ENCODE peak calls at places on chromosomes 7 and 10, in four cellular contexts. Z is HCT116, D is GM12878, C is K562. T is an unnamed sample.

GRCh38 chr10:65294329-65294728 is 1631.5 kb upstream of the LRRTM3 start:
- DNase-seq in Z (no peak), C (no peak), D (no peak), T (no peak)

GRCh38 chr7:15439853-15440252 is 122.0 kb downstream of the AGMO start:
- DNase-seq in C (no peak), Z (no peak), D (no peak), T (no peak)

GRCh38 chr7:45695249-45695995 is 121.3 kb downstream of the ADCY1 start:
- DNase-seq in Z (no peak), C (no peak), D (no peak), T (peak)

GRCh38 chr10:58157076-58157766 is 110.5 kb downstream of the IPMK start:
- DNase-seq in D (no peak), C (no peak), Z (no peak), T (no peak)

GRCh38 chr10:131852823-131853609 is 47.8 kb upstream of the PPP2R2D start:
- DNase-seq in C (no peak), Z (no peak), D (no peak), T (peak)

GRCh38 chr10:47165168-47165710 is 134.8 kb upstream of the GDF10 start:
- DNase-seq in C (no peak), Z (no peak), D (no peak), T (no peak)

GRCh38 chr7:94314526-94314925 is 80.2 kb upstream of the COL1A2 start:
- DNase-seq in Z (no peak), C (no peak), D (no peak), T (no peak)

GRCh38 chr10:84256510-84257342 is 11.9 kb downstream of the RGR start:
- DNase-seq in C (peak), D (no peak), Z (peak), T (peak)

GRCh38 chr7:68218461-68218860 is 1221.8 kb downstream of the TYW1 start:
- DNase-seq in C (no peak), D (no peak), Z (no peak), T (no peak)

GRCh38 chr7:35519971-35520809 is 174.7 kb downstream of the HERPUD2 start:
- DNase-seq in C (peak), Z (peak), D (peak), T (peak)

GRCh38 chr7:36303202-36304098 is 86.2 kb upstream of the ANLN start:
- DNase-seq in D (no peak), Z (peak), C (no peak), T (no peak)

GRCh38 chr7:48389977-48390376 is 218.7 kb downstream of the ABCA13 start:
- DNase-seq in Z (no peak), D (no peak), C (no peak), T (no peak)

GRCh38 chr7:90337106-90337505 is 9.4 kb upstream of the GTPBP10 start:
- DNase-seq in Z (no peak), D (no peak), C (no peak), T (no peak)

GRCh38 chr10:43024942-43025700 is 51.7 kb upstream of the RET start:
- DNase-seq in D (no peak), C (no peak), Z (no peak), T (peak)

GRCh38 chr7:113968713-113969112 is 49.9 kb upstream of the PPP1R3A start:
- DNase-seq in Z (no peak), C (no peak), D (no peak), T (no peak)

GRCh38 chr7:73387221-73387828 is 46.3 kb upstream of the FZD9 start:
- DNase-seq in Z (no peak), D (no peak), C (no peak), T (no peak)

GRCh38 chr7:16657656-16658279 is 11.8 kb downstream of the BZW2 start:
- DNase-seq in Z (no peak), D (no peak), C (peak), T (no peak)

GRCh38 chr7:156532016-156532602 is 108.5 kb upstream of the RNF32 start:
- DNase-seq in Z (no peak), C (no peak), D (no peak), T (no peak)

GRCh38 chr10:129637010-129637409 is 170.0 kb downstream of the MGMT start:
- DNase-seq in Z (no peak), C (no peak), D (no peak), T (no peak)

GRCh38 chr7:68866136-68866535 is 732.1 kb upstream of the AUTS2 start:
- DNase-seq in Z (no peak), C (no peak), D (no peak), T (no peak)

GRCh38 chr7:4123823-4124222 is 558.3 kb upstream of the FOXK1 start:
- DNase-seq in D (no peak), C (no peak), Z (no peak), T (no peak)

GRCh38 chr10:31098091-31098490 is 66.4 kb upstream of the ZNF438 start:
- DNase-seq in Z (no peak), D (no peak), C (no peak), T (no peak)

DNA sequence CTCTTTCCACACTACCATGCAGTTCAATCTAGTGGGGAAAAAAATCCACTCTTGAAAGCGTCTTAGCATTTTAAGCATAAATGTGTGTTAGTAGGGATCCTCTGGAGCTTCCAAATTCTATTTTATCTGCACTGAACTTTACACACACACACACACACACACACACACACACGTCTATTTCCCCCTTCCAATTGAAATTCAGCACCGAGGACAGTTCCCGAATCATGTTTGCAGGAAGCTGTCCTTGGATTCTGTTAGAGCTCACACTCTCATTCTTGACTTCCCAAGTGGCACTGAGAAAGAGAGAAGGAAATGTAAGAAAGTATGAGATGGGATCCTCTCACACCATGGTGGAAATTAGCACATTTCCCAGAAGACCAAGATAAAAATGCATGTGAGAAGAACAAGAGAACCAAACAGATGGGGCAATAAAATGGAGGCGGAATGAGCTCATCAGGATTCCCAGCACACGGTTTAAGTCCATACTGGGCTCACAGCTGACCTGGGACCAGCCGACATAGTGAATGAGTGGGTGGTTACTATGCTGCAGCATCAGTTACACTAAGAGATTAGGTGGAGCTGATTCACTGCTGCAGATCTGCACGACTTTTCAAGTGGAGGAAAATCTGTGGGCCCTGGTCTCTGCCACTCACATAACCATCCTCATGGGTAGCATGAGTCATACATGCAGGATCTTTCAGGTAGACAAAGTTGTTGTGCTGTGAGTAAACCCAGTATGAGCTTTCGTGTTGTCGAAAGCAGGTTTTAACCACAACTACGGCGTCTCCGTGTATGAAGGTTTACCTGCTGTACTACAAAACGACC is 3.3 kb upstream of the NPTX2 start:
- DNase-seq in D (no peak), Z (no peak), C (no peak), T (no peak)
- TF ChIP-seq EGR1 in D (no peak), Z (no peak), C (no peak), T (no peak)

GRCh38 chr7:117048114-117048853 is 95.0 kb downstream of the ST7 start:
- DNase-seq in D (no peak), Z (no peak), C (no peak), T (no peak)
- TF ChIP-seq EGR1 in D (no peak), Z (no peak), C (no peak), T (no peak)

GRCh38 chr10:28663576-28664368 is 13.5 kb upstream of the BAMBI start:
- DNase-seq in C (peak), Z (peak), D (no peak), T (no peak)

GRCh38 chr10:28669227-28670173 is 7.8 kb upstream of the BAMBI start:
- DNase-seq in D (no peak), C (no peak), Z (no peak), T (no peak)

GRCh38 chr10:28664369-28664740 is 13.0 kb upstream of the BAMBI start:
- DNase-seq in D (no peak), Z (no peak), C (no peak), T (no peak)

GRCh38 chr10:28666751-28667467 is 10.4 kb upstream of the BAMBI start:
- DNase-seq in C (no peak), Z (no peak), D (no peak), T (no peak)

DNA sequence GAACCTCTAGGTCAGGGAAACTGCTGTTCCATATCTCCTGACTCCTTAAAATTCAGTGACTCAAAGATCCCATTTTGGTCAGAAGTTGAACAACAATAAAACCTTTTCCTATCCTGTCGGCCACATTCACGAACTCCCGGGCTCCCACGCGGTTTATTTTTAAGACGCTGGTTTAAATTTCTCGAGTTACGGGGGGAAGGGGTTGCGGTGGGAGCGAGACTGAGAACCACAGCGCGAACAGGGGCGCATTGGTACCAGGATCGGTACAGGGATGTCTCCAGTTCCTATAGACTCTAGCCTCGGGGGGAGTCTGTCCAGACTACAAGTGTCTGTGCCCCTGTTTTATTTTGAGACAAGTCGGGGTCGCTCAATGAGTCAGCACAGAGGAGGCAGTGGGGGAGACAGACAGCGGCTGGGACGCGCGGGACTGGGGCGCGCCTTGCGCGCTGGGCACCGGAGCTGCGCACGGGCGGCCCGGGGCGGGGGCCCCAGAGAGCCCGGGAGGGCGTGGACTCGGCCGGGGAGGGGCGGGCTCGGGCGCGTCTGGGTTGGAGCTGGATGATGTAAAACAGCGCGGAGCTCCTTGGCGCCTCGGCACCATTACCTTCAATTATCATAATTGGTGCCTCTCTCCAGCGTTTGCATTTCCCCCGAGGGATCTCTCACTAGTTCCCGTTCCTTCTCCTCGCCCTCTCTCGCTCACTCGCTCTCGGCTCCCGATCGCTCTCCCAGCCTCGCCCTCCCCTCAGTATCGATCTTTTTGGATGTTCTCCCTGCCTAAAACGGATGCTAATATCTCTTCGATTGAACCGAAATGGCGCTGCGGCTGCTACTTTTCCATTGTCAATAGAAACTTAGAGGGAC is 8.7 kb upstream of the BAMBI start:
- DNase-seq in C (peak), D (no peak), Z (no peak), T (no peak)
- TF ChIP-seq EGR1 in C (no peak), D (no peak), Z (no peak), T (no peak)

GRCh38 chr7:54986716-54987115 is 32.1 kb upstream of the EGFR start:
- DNase-seq in D (no peak), Z (no peak), C (no peak), T (no peak)

GRCh38 chr7:54991341-54991740 is 27.5 kb upstream of the EGFR start:
- DNase-seq in C (no peak), D (no peak), Z (no peak), T (no peak)

GRCh38 chr7:54987772-54988171 is 31.0 kb upstream of the EGFR start:
- DNase-seq in Z (no peak), C (no peak), D (no peak), T (no peak)

GRCh38 chr7:54988516-54988915 is 30.3 kb upstream of the EGFR start:
- DNase-seq in D (no peak), C (no peak), Z (no peak), T (no peak)

DNA sequence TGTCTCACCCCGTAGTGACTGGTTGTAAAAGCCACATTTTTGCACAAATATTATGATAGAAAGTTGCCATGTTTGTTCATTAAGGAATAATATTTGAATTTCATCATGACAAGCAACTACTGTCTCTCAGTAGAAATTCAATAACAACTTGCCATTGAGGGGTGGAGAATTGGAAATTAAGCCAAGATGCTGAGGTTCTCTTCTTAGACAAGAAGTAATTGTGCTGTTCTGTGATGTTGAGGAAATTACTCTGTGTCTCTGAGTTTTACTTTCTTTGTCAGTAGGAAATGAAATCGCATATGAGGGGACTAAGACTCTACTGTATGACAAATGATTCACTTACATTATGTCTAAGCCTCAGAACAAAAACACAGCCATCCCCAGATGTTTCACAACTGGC is 29.0 kb upstream of the EGFR start:
- DNase-seq in D (no peak), Z (no peak), C (no peak), T (no peak)
- TF ChIP-seq EGR1 in D (no peak), Z (no peak), C (no peak), T (no peak)

GRCh38 chr7:143413123-143413522 is 4.5 kb upstream of the EPHA1 start:
- DNase-seq in D (no peak), Z (no peak), C (no peak), T (no peak)
- TF ChIP-seq EGR1 in D (no peak), Z (no peak), C (no peak), T (no peak)

GRCh38 chr10:78691301-78692030 is 377.3 kb upstream of the ZMIZ1 start:
- DNase-seq in D (no peak), Z (no peak), C (no peak), T (no peak)

GRCh38 chr10:78690354-78691111 is 378.2 kb upstream of the ZMIZ1 start:
- DNase-seq in Z (no peak), D (no peak), C (no peak), T (no peak)

GRCh38 chr10:78688221-78688944 is 380.4 kb upstream of the ZMIZ1 start:
- DNase-seq in D (no peak), C (no peak), Z (no peak), T (no peak)

GRCh38 chr10:78687616-78688015 is 381.1 kb upstream of the ZMIZ1 start:
- DNase-seq in D (no peak), Z (no peak), C (no peak), T (no peak)

DNA sequence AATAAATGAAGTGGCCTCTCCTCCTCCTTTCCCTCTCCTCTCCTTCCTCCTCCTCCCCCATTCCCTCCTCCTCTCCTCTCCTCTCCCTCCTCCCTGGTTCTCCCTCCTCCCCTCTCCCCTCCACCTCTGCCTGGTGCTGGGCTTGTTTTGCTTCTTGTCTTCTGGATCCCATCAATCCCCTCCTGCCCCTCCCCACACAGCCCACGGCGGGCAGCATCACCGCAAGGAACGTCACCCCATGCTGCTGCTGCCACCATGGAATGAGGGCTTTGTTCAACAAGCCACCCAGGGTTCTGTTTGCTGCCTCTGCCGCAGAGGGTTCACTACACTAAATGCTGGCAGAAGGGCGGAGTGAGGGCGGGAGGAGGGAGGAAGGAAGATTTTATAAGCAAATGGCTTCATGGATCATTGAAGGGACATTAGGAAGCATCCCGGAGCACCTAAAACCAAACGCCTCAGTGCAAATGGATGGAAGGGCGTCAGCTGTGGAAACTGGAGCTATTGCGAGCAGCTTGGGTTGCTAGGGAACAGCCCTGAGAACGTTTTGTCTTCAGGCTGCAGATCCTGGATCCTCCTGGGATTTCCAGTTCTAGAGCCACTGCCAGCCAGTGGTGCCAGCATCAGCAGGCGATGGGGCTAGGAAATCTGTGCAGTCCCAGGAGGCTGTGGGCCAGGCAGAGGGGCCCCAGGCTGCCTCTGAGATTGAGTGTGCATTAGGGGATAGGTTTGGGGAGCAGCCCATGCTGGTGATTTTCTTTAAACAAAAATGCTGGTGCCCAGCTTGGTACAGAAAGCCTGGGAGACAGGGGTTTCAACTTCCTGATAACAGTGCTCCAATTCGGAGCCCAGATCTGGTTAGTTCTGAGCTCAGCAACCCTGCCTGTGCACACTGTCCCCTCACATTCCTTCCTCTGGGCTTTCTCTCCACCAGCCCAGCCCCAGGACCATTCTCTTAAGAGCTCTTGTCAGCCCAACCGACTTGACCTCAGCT is 379.5 kb upstream of the ZMIZ1 start:
- DNase-seq in D (no peak), Z (no peak), C (no peak), T (no peak)
- TF ChIP-seq EGR1 in D (no peak), Z (no peak), C (no peak), T (no peak)